ENCODE peak calls at places on chromosome X, in seven cellular contexts. N, C, S, F, L, O and E are unnamed samples.

GRCh38 chrX:44872319-44872816 is 620 bp upstream of the KDM6A start:
- DNase-seq in L (no peak), F (peak), S (peak), O (peak), N (no peak), C (peak), E (no peak)

GRCh38 chrX:39905475-39905889 is 192.3 kb downstream of the BCOR start:
- DNase-seq in S (no peak), L (no peak), N (no peak), F (no peak), O (no peak), C (no peak), E (no peak)

GRCh38 chrX:19514791-19515614 is at the start of gene MAP3K15:
- DNase-seq in L (peak), N (no peak), O (peak), S (peak), F (no peak), C (no peak), E (no peak)

GRCh38 chrX:139126493-139126892 is 404.0 kb upstream of the F9 start:
- DNase-seq in O (peak), F (no peak), N (no peak), C (peak), L (no peak), S (no peak), E (peak)

GRCh38 chrX:48569958-48570357 is 4.3 kb upstream of the RBM3 start:
- DNase-seq in C (no peak), N (no peak), F (no peak), O (peak), S (no peak), L (no peak), E (peak)

GRCh38 chrX:34687095-34687494 is 30.0 kb upstream of the TMEM47 start:
- DNase-seq in S (no peak), C (no peak), N (no peak), F (no peak), O (no peak), L (no peak), E (no peak)

GRCh38 chrX:107561468-107562215 is 66.7 kb upstream of the PRPS1 start:
- DNase-seq in S (no peak), F (no peak), O (no peak), C (no peak), N (no peak), L (no peak), E (no peak)

GRCh38 chrX:20320461-20321159 is 53.9 kb upstream of the RPS6KA3 start:
- DNase-seq in F (no peak), C (no peak), L (no peak), N (no peak), S (no peak), O (no peak), E (no peak)

GRCh38 chrX:24241822-24242648 is 71.8 kb downstream of the SUPT20HL2 start:
- DNase-seq in L (no peak), F (no peak), C (peak), N (no peak), S (no peak), O (peak), E (peak)

GRCh38 chrX:118552501-118552900 is 56.9 kb downstream of the DOCK11 start:
- DNase-seq in L (no peak), O (peak), F (no peak), S (no peak), N (peak), C (peak), E (peak)

GRCh38 chrX:130330706-130331105 is 9.0 kb upstream of the SLC25A14 start:
- DNase-seq in S (peak), C (peak), L (peak), F (peak), N (no peak), O (peak), E (peak)

GRCh38 chrX:11465648-11466411 is 172.6 kb downstream of the AMELX start:
- DNase-seq in C (peak), L (no peak), N (no peak), O (no peak), S (no peak), F (no peak), E (no peak)

GRCh38 chrX:70664726-70665125 is 220.1 kb downstream of the DLG3 start:
- DNase-seq in O (peak), C (peak), N (no peak), L (no peak), F (no peak), S (no peak), E (peak)

GRCh38 chrX:9765737-9766098 is at the start of gene GPR143:
- DNase-seq in S (no peak), C (no peak), N (no peak), O (no peak), F (peak), L (no peak), E (no peak)

GRCh38 chrX:1430451-1430850 is 22.3 kb downstream of the ASMTL start:
- DNase-seq in C (no peak), N (no peak), L (no peak), O (no peak), F (no peak), S (no peak), E (no peak)

GRCh38 chrX:150478496-150479492 is 89.6 kb upstream of the MTM1 start:
- DNase-seq in C (no peak), S (no peak), N (no peak), F (no peak), L (no peak), O (no peak), E (no peak)

GRCh38 chrX:48683411-48683982 is at the start of gene WAS:
- DNase-seq in N (no peak), O (no peak), S (peak), L (no peak), C (no peak), F (no peak), E (no peak)

GRCh38 chrX:107205770-107206696 is at the start of the genes DNAAF6 and NUP62CL:
- DNase-seq in S (peak), N (no peak), L (peak), C (peak), O (peak), F (peak), E (no peak)

GRCh38 chrX:115357316-115357715 is 67.8 kb downstream of the LUZP4 start:
- DNase-seq in F (no peak), L (no peak), S (no peak), C (no peak), N (no peak), O (no peak), E (no peak)

GRCh38 chrX:55490121-55490520 is 473 bp upstream of the USP51 start:
- DNase-seq in F (no peak), S (no peak), L (no peak), O (no peak), C (no peak), N (no peak), E (no peak)

GRCh38 chrX:118550792-118551191 is 55.2 kb downstream of the DOCK11 start:
- DNase-seq in C (peak), L (no peak), O (peak), S (no peak), N (no peak), F (no peak), E (peak)

GRCh38 chrX:102339312-102340298 is 92.6 kb downstream of the NXF2 start:
- DNase-seq in S (no peak), C (no peak), N (no peak), O (no peak), L (no peak), F (no peak), E (peak)

GRCh38 chrX:7941390-7942042 is 14.3 kb upstream of the PNPLA4 start:
- DNase-seq in L (no peak), C (peak), O (peak), F (peak), S (no peak), N (no peak), E (peak)

GRCh38 chrX:124690495-124690894 is 344.1 kb downstream of the SH2D1A start:
- DNase-seq in L (no peak), N (no peak), C (no peak), F (no peak), O (no peak), S (no peak), E (no peak)

GRCh38 chrX:32016195-32016594 is 944.4 kb upstream of the FTHL17 start:
- DNase-seq in O (no peak), L (no peak), S (no peak), F (no peak), N (no peak), C (no peak), E (no peak)

GRCh38 chrX:68440438-68440837 is 7.1 kb upstream of the OPHN1 start:
- DNase-seq in S (no peak), F (no peak), C (no peak), N (no peak), O (no peak), L (no peak), E (no peak)

GRCh38 chrX:48468693-48469691 is 1.1 kb downstream of the SLC38A5 start:
- DNase-seq in L (no peak), C (no peak), O (no peak), N (no peak), S (peak), F (no peak), E (peak)

GRCh38 chrX:110175146-110175545 is 142.7 kb downstream of the AMMECR1 start:
- DNase-seq in C (no peak), N (no peak), L (no peak), F (no peak), S (no peak), O (no peak), E (no peak)

GRCh38 chrX:119655125-119655524 is 37.8 kb downstream of the SEPTIN6 start:
- DNase-seq in S (peak), O (peak), F (peak), N (no peak), L (peak), C (peak), E (peak)

GRCh38 chrX:24426921-24427746 is 38.0 kb upstream of the PDK3 start:
- DNase-seq in O (peak), S (no peak), N (no peak), C (no peak), L (no peak), F (no peak), E (no peak)

GRCh38 chrX:69128573-69128972 is 36.7 kb downstream of the PJA1 start:
- DNase-seq in F (peak), N (no peak), O (no peak), C (no peak), L (no peak), S (no peak), E (no peak)

GRCh38 chrX:38816158-38816557 is 14.9 kb downstream of the MID1IP1 start:
- DNase-seq in N (no peak), S (no peak), F (no peak), L (no peak), C (no peak), O (no peak), E (no peak)

GRCh38 chrX:81355436-81355835 is 153.5 kb downstream of the SH3BGRL start:
- DNase-seq in O (no peak), C (no peak), N (no peak), L (no peak), S (no peak), F (no peak), E (no peak)

GRCh38 chrX:103520391-103520790 is 1.1 kb upstream of the RAB40A start:
- DNase-seq in C (no peak), N (peak), F (no peak), L (no peak), O (peak), S (no peak), E (peak)